ENCODE peak calls at places on chromosomes 6 and 20, in nine cellular contexts. One of them, this sample, is unnamed.

GRCh38 chr6:109458774-109459531 is 3.4 kb upstream of the MICAL1 start:
- DNase-seq in mammary epithelial cell: no peak
- DNase-seq in fibroblast of the aortic adventitia: no peak
- DNase-seq in neural progenitor cell: peak
- DNase-seq in CD8-positive, alpha-beta T cell: no peak
- DNase-seq in IMR-90: no peak
- DNase-seq in astrocyte of the spinal cord: no peak
- DNase-seq in cardiac fibroblast: no peak
- DNase-seq in fibroblast of mammary gland: no peak
- DNase-seq in this sample: no peak

GRCh38 chr6:167214216-167214615 is 56.4 kb upstream of the GPR31 start:
- DNase-seq in mammary epithelial cell: no peak
- DNase-seq in fibroblast of the aortic adventitia: no peak
- DNase-seq in neural progenitor cell: no peak
- DNase-seq in CD8-positive, alpha-beta T cell: no peak
- DNase-seq in IMR-90: no peak
- DNase-seq in astrocyte of the spinal cord: no peak
- DNase-seq in cardiac fibroblast: no peak
- DNase-seq in fibroblast of mammary gland: no peak
- DNase-seq in this sample: no peak

GRCh38 chr6:147724454-147724853 is 216.0 kb downstream of the SAMD5 start:
- DNase-seq in mammary epithelial cell: no peak
- DNase-seq in fibroblast of the aortic adventitia: no peak
- DNase-seq in neural progenitor cell: peak
- DNase-seq in CD8-positive, alpha-beta T cell: no peak
- DNase-seq in IMR-90: no peak
- DNase-seq in astrocyte of the spinal cord: no peak
- DNase-seq in cardiac fibroblast: no peak
- DNase-seq in fibroblast of mammary gland: no peak
- DNase-seq in this sample: no peak

GRCh38 chr6:47810885-47811284 is 29.1 kb downstream of the OPN5 start:
- DNase-seq in mammary epithelial cell: no peak
- DNase-seq in fibroblast of the aortic adventitia: no peak
- DNase-seq in neural progenitor cell: peak
- DNase-seq in CD8-positive, alpha-beta T cell: no peak
- DNase-seq in IMR-90: no peak
- DNase-seq in astrocyte of the spinal cord: no peak
- DNase-seq in cardiac fibroblast: no peak
- DNase-seq in fibroblast of mammary gland: no peak
- DNase-seq in this sample: no peak

GRCh38 chr20:22810626-22811559 is 224.2 kb upstream of the SSTR4 start:
- DNase-seq in mammary epithelial cell: no peak
- DNase-seq in fibroblast of the aortic adventitia: no peak
- DNase-seq in neural progenitor cell: peak
- DNase-seq in CD8-positive, alpha-beta T cell: no peak
- DNase-seq in IMR-90: no peak
- DNase-seq in astrocyte of the spinal cord: no peak
- DNase-seq in cardiac fibroblast: no peak
- DNase-seq in fibroblast of mammary gland: no peak
- DNase-seq in this sample: peak

GRCh38 chr6:11681357-11681756 is 97.2 kb downstream of the ADTRP start:
- DNase-seq in mammary epithelial cell: no peak
- DNase-seq in fibroblast of the aortic adventitia: no peak
- DNase-seq in neural progenitor cell: no peak
- DNase-seq in CD8-positive, alpha-beta T cell: no peak
- DNase-seq in IMR-90: no peak
- DNase-seq in astrocyte of the spinal cord: no peak
- DNase-seq in cardiac fibroblast: no peak
- DNase-seq in fibroblast of mammary gland: no peak
- DNase-seq in this sample: no peak

GRCh38 chr6:87093199-87093598 is 1.7 kb downstream of the CGA start:
- DNase-seq in mammary epithelial cell: no peak
- DNase-seq in fibroblast of the aortic adventitia: no peak
- DNase-seq in neural progenitor cell: no peak
- DNase-seq in CD8-positive, alpha-beta T cell: no peak
- DNase-seq in IMR-90: no peak
- DNase-seq in astrocyte of the spinal cord: no peak
- DNase-seq in cardiac fibroblast: no peak
- DNase-seq in fibroblast of mammary gland: no peak
- DNase-seq in this sample: no peak

GRCh38 chr6:1678201-1678600 is 68.5 kb downstream of the FOXC1 start:
- DNase-seq in mammary epithelial cell: no peak
- DNase-seq in fibroblast of the aortic adventitia: no peak
- DNase-seq in neural progenitor cell: no peak
- DNase-seq in CD8-positive, alpha-beta T cell: no peak
- DNase-seq in IMR-90: no peak
- DNase-seq in astrocyte of the spinal cord: no peak
- DNase-seq in cardiac fibroblast: no peak
- DNase-seq in fibroblast of mammary gland: no peak
- DNase-seq in this sample: no peak

GRCh38 chr6:131765081-131765852 is 42.6 kb upstream of the ENPP1 start:
- DNase-seq in mammary epithelial cell: peak
- DNase-seq in fibroblast of the aortic adventitia: peak
- DNase-seq in neural progenitor cell: peak
- DNase-seq in CD8-positive, alpha-beta T cell: no peak
- DNase-seq in IMR-90: peak
- DNase-seq in astrocyte of the spinal cord: peak
- DNase-seq in cardiac fibroblast: peak
- DNase-seq in fibroblast of mammary gland: peak
- DNase-seq in this sample: no peak

GRCh38 chr6:118896339-118897136 is 2.6 kb downstream of the ASF1A start:
- DNase-seq in mammary epithelial cell: peak
- DNase-seq in fibroblast of the aortic adventitia: peak
- DNase-seq in neural progenitor cell: no peak
- DNase-seq in CD8-positive, alpha-beta T cell: no peak
- DNase-seq in IMR-90: peak
- DNase-seq in astrocyte of the spinal cord: peak
- DNase-seq in cardiac fibroblast: peak
- DNase-seq in fibroblast of mammary gland: peak
- DNase-seq in this sample: no peak

GRCh38 chr6:163694988-163695942 is 280.7 kb downstream of the QKI start:
- DNase-seq in mammary epithelial cell: no peak
- DNase-seq in fibroblast of the aortic adventitia: no peak
- DNase-seq in neural progenitor cell: no peak
- DNase-seq in CD8-positive, alpha-beta T cell: no peak
- DNase-seq in IMR-90: no peak
- DNase-seq in astrocyte of the spinal cord: no peak
- DNase-seq in cardiac fibroblast: no peak
- DNase-seq in fibroblast of mammary gland: no peak
- DNase-seq in this sample: no peak

GRCh38 chr20:22910287-22910852 is 124.7 kb upstream of the SSTR4 start:
- DNase-seq in mammary epithelial cell: no peak
- DNase-seq in fibroblast of the aortic adventitia: no peak
- DNase-seq in neural progenitor cell: no peak
- DNase-seq in CD8-positive, alpha-beta T cell: no peak
- DNase-seq in IMR-90: no peak
- DNase-seq in astrocyte of the spinal cord: no peak
- DNase-seq in cardiac fibroblast: no peak
- DNase-seq in fibroblast of mammary gland: no peak
- DNase-seq in this sample: no peak

GRCh38 chr20:10864076-10864672 is 190.4 kb upstream of the JAG1 start:
- DNase-seq in mammary epithelial cell: peak
- DNase-seq in fibroblast of the aortic adventitia: peak
- DNase-seq in neural progenitor cell: no peak
- DNase-seq in CD8-positive, alpha-beta T cell: no peak
- DNase-seq in IMR-90: no peak
- DNase-seq in astrocyte of the spinal cord: no peak
- DNase-seq in cardiac fibroblast: peak
- DNase-seq in fibroblast of mammary gland: peak
- DNase-seq in this sample: no peak

GRCh38 chr6:38185244-38185643 is 365.7 kb downstream of the ZFAND3 start:
- DNase-seq in mammary epithelial cell: no peak
- DNase-seq in fibroblast of the aortic adventitia: no peak
- DNase-seq in neural progenitor cell: no peak
- DNase-seq in CD8-positive, alpha-beta T cell: no peak
- DNase-seq in IMR-90: no peak
- DNase-seq in astrocyte of the spinal cord: no peak
- DNase-seq in cardiac fibroblast: no peak
- DNase-seq in fibroblast of mammary gland: no peak
- DNase-seq in this sample: no peak

GRCh38 chr6:53728570-53729194 is 63.1 kb upstream of the KLHL31 start:
- DNase-seq in mammary epithelial cell: peak
- DNase-seq in fibroblast of the aortic adventitia: peak
- DNase-seq in neural progenitor cell: peak
- DNase-seq in CD8-positive, alpha-beta T cell: peak
- DNase-seq in IMR-90: peak
- DNase-seq in astrocyte of the spinal cord: peak
- DNase-seq in cardiac fibroblast: peak
- DNase-seq in fibroblast of mammary gland: peak
- DNase-seq in this sample: no peak

GRCh38 chr6:168071620-168072019 is 7.4 kb downstream of the FRMD1 start:
- DNase-seq in mammary epithelial cell: no peak
- DNase-seq in fibroblast of the aortic adventitia: no peak
- DNase-seq in neural progenitor cell: no peak
- DNase-seq in CD8-positive, alpha-beta T cell: no peak
- DNase-seq in IMR-90: no peak
- DNase-seq in astrocyte of the spinal cord: no peak
- DNase-seq in cardiac fibroblast: no peak
- DNase-seq in fibroblast of mammary gland: no peak
- DNase-seq in this sample: no peak

GRCh38 chr6:129485746-129486145 is 224.2 kb downstream of the ARHGAP18 start:
- DNase-seq in mammary epithelial cell: no peak
- DNase-seq in fibroblast of the aortic adventitia: no peak
- DNase-seq in neural progenitor cell: no peak
- DNase-seq in CD8-positive, alpha-beta T cell: no peak
- DNase-seq in IMR-90: no peak
- DNase-seq in astrocyte of the spinal cord: no peak
- DNase-seq in cardiac fibroblast: no peak
- DNase-seq in fibroblast of mammary gland: no peak
- DNase-seq in this sample: no peak

GRCh38 chr6:52574709-52575489 is 2.0 kb downstream of the TRAM2 start:
- DNase-seq in mammary epithelial cell: no peak
- DNase-seq in fibroblast of the aortic adventitia: peak
- DNase-seq in neural progenitor cell: no peak
- DNase-seq in CD8-positive, alpha-beta T cell: peak
- DNase-seq in IMR-90: no peak
- DNase-seq in astrocyte of the spinal cord: no peak
- DNase-seq in cardiac fibroblast: peak
- DNase-seq in fibroblast of mammary gland: peak
- DNase-seq in this sample: no peak

DNA sequence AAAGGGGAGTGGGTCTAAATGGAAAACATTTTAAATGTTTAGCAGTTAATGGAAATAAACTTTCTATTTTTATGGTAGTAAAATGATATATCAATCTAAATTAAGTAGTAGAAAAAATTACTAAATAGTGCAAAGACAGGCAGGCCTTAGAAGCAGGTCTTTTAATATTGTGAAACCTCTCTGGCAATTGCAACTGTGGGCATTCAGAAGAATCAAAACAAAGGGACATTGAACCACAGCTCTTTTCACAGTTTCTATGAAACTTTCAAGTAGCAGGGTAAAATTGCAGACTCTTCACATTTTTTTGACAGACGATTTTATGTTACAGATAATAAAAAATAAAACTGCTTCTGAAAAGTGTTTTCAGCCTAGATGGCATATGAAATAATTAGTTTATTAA is 533.7 kb downstream of the BCKDHB start:
- DNase-seq in mammary epithelial cell: no peak
- DNase-seq in fibroblast of the aortic adventitia: no peak
- DNase-seq in neural progenitor cell: no peak
- DNase-seq in CD8-positive, alpha-beta T cell: no peak
- DNase-seq in IMR-90: no peak
- DNase-seq in astrocyte of the spinal cord: no peak
- DNase-seq in cardiac fibroblast: peak
- DNase-seq in fibroblast of mammary gland: no peak
- DNase-seq in this sample: no peak
- H3K4me3 ChIP-seq in mammary epithelial cell: no peak
- H3K4me3 ChIP-seq in fibroblast of the aortic adventitia: no peak
- H3K4me3 ChIP-seq in neural progenitor cell: no peak
- H3K4me3 ChIP-seq in CD8-positive, alpha-beta T cell: no peak
- H3K4me3 ChIP-seq in IMR-90: no peak
- H3K4me3 ChIP-seq in astrocyte of the spinal cord: no peak
- H3K4me3 ChIP-seq in cardiac fibroblast: no peak
- H3K4me3 ChIP-seq in fibroblast of mammary gland: no peak
- H3K4me3 ChIP-seq in this sample: no peak

GRCh38 chr6:77786935-77787629 is 134.2 kb downstream of the MEI4 start:
- DNase-seq in mammary epithelial cell: no peak
- DNase-seq in fibroblast of the aortic adventitia: no peak
- DNase-seq in neural progenitor cell: no peak
- DNase-seq in CD8-positive, alpha-beta T cell: no peak
- DNase-seq in IMR-90: no peak
- DNase-seq in astrocyte of the spinal cord: no peak
- DNase-seq in cardiac fibroblast: no peak
- DNase-seq in fibroblast of mammary gland: no peak
- DNase-seq in this sample: no peak
- TF ChIP-seq CTCF in mammary epithelial cell: no peak
- TF ChIP-seq CTCF in fibroblast of the aortic adventitia: no peak
- TF ChIP-seq CTCF in neural progenitor cell: no peak
- TF ChIP-seq CTCF in CD8-positive, alpha-beta T cell: no peak
- TF ChIP-seq CTCF in IMR-90: no peak
- TF ChIP-seq CTCF in astrocyte of the spinal cord: no peak
- TF ChIP-seq CTCF in cardiac fibroblast: no peak
- TF ChIP-seq CTCF in fibroblast of mammary gland: no peak
- TF ChIP-seq CTCF in this sample: no peak

GRCh38 chr6:107846262-107846795 is 22.2 kb upstream of the SCML4 start:
- DNase-seq in mammary epithelial cell: no peak
- DNase-seq in fibroblast of the aortic adventitia: no peak
- DNase-seq in neural progenitor cell: no peak
- DNase-seq in CD8-positive, alpha-beta T cell: no peak
- DNase-seq in IMR-90: no peak
- DNase-seq in astrocyte of the spinal cord: no peak
- DNase-seq in cardiac fibroblast: no peak
- DNase-seq in fibroblast of mammary gland: no peak
- DNase-seq in this sample: no peak

GRCh38 chr6:107843400-107843799 is 19.3 kb upstream of the SCML4 start:
- DNase-seq in mammary epithelial cell: no peak
- DNase-seq in fibroblast of the aortic adventitia: no peak
- DNase-seq in neural progenitor cell: no peak
- DNase-seq in CD8-positive, alpha-beta T cell: no peak
- DNase-seq in IMR-90: no peak
- DNase-seq in astrocyte of the spinal cord: no peak
- DNase-seq in cardiac fibroblast: no peak
- DNase-seq in fibroblast of mammary gland: peak
- DNase-seq in this sample: no peak

GRCh38 chr6:107845777-107846176 is 21.7 kb upstream of the SCML4 start:
- DNase-seq in mammary epithelial cell: no peak
- DNase-seq in fibroblast of the aortic adventitia: no peak
- DNase-seq in neural progenitor cell: no peak
- DNase-seq in CD8-positive, alpha-beta T cell: no peak
- DNase-seq in IMR-90: no peak
- DNase-seq in astrocyte of the spinal cord: no peak
- DNase-seq in cardiac fibroblast: no peak
- DNase-seq in fibroblast of mammary gland: no peak
- DNase-seq in this sample: no peak

GRCh38 chr6:107849325-107849724 is 25.2 kb upstream of the SCML4 start:
- DNase-seq in mammary epithelial cell: no peak
- DNase-seq in fibroblast of the aortic adventitia: no peak
- DNase-seq in neural progenitor cell: no peak
- DNase-seq in CD8-positive, alpha-beta T cell: no peak
- DNase-seq in IMR-90: no peak
- DNase-seq in astrocyte of the spinal cord: no peak
- DNase-seq in cardiac fibroblast: no peak
- DNase-seq in fibroblast of mammary gland: no peak
- DNase-seq in this sample: no peak

GRCh38 chr6:107847844-107848802 is 24.0 kb upstream of the SCML4 start:
- DNase-seq in mammary epithelial cell: peak
- DNase-seq in fibroblast of the aortic adventitia: peak
- DNase-seq in neural progenitor cell: peak
- DNase-seq in CD8-positive, alpha-beta T cell: peak
- DNase-seq in IMR-90: peak
- DNase-seq in astrocyte of the spinal cord: peak
- DNase-seq in cardiac fibroblast: peak
- DNase-seq in fibroblast of mammary gland: peak
- DNase-seq in this sample: no peak
- H3K4me3 ChIP-seq in mammary epithelial cell: peak
- H3K4me3 ChIP-seq in fibroblast of the aortic adventitia: peak
- H3K4me3 ChIP-seq in neural progenitor cell: peak
- H3K4me3 ChIP-seq in CD8-positive, alpha-beta T cell: peak
- H3K4me3 ChIP-seq in IMR-90: peak
- H3K4me3 ChIP-seq in astrocyte of the spinal cord: peak
- H3K4me3 ChIP-seq in cardiac fibroblast: peak
- H3K4me3 ChIP-seq in fibroblast of mammary gland: peak
- H3K4me3 ChIP-seq in this sample: peak

GRCh38 chr6:139109558-139109957 is 25.3 kb upstream of the HECA start:
- DNase-seq in mammary epithelial cell: no peak
- DNase-seq in fibroblast of the aortic adventitia: peak
- DNase-seq in neural progenitor cell: peak
- DNase-seq in CD8-positive, alpha-beta T cell: no peak
- DNase-seq in IMR-90: peak
- DNase-seq in astrocyte of the spinal cord: no peak
- DNase-seq in cardiac fibroblast: peak
- DNase-seq in fibroblast of mammary gland: peak
- DNase-seq in this sample: no peak
- TF ChIP-seq CTCF in mammary epithelial cell: no peak
- TF ChIP-seq CTCF in fibroblast of the aortic adventitia: peak
- TF ChIP-seq CTCF in neural progenitor cell: peak
- TF ChIP-seq CTCF in CD8-positive, alpha-beta T cell: peak
- TF ChIP-seq CTCF in IMR-90: peak
- TF ChIP-seq CTCF in astrocyte of the spinal cord: peak
- TF ChIP-seq CTCF in cardiac fibroblast: peak
- TF ChIP-seq CTCF in fibroblast of mammary gland: peak
- TF ChIP-seq CTCF in this sample: peak